ENCODE peak calls at places on chromosomes 3 and 15, in nine cellular contexts. N is GM19239; P is activated naive CD4-positive, alpha-beta T cell treated with anti-CD3 and anti-CD28 coated beads, Interleukin-2, amount 10 ng/mL, durations not matched to agents 7 days and 5 days; T is foreskin keratinocyte; D is HS-5; G is activated T-cell treated with anti-CD3 and anti-CD28 coated beads for 24 hours; E is GM10248; I is activated T-helper 1 cell treated with anti-CD3 and anti-CD28 coated beads, Interleukin-12 subunit alpha, Interleukin-12 subunit beta, Interleukin-2, Interleukin-4 antibody, amounts not matched to agents 30 ng/mL and 10 ng/mL and 1 ng/mL, durations not matched to agents 14 hours and 24 hours and 36 hours; Y is trophoblast cell. K is an unnamed sample.

GRCh38 chr3:73401616-73402265 is 223.0 kb downstream of the PDZRN3 start:
- DNase-seq in N (no peak), P (no peak), T (no peak), D (no peak), G (no peak), E (no peak), I (no peak), Y (no peak), K (no peak)

GRCh38 chr3:120855665-120856437 is 52.2 kb upstream of the STXBP5L start:
- DNase-seq in N (no peak), P (no peak), T (peak; percentile 9), D (peak; percentile 60), G (no peak), E (no peak), I (no peak), Y (peak; percentile 3), K (peak; percentile 29)

GRCh38 chr3:195003006-195003892 is 267.7 kb downstream of the XXYLT1 start:
- DNase-seq in N (no peak), P (no peak), T (no peak), D (no peak), G (no peak), E (no peak), I (no peak), Y (no peak), K (no peak)

GRCh38 chr3:134625462-134625861 is 25.4 kb downstream of the KY start:
- DNase-seq in N (no peak), P (no peak), T (no peak), D (no peak), G (no peak), E (no peak), I (no peak), Y (no peak), K (no peak)

GRCh38 chr3:188956839-188957489 is 214.8 kb upstream of the TPRG1 start:
- DNase-seq in N (no peak), P (no peak), T (no peak), D (peak; percentile 32), G (no peak), E (no peak), I (no peak), Y (no peak), K (no peak)

GRCh38 chr15:63422891-63423290 is 41.2 kb upstream of the CA12 start:
- DNase-seq in N (no peak), P (no peak), T (no peak), D (no peak), G (no peak), E (no peak), I (no peak), Y (no peak), K (no peak)

GRCh38 chr3:46463120-46463867 is 1.4 kb downstream of the LTF start:
- DNase-seq in N (no peak), P (no peak), T (no peak), D (no peak), G (no peak), E (no peak), I (no peak), Y (no peak), K (no peak)

GRCh38 chr3:156691920-156692319 is 17.5 kb downstream of the TIPARP start:
- DNase-seq in N (no peak), P (no peak), T (no peak), D (peak; percentile 68), G (no peak), E (no peak), I (no peak), Y (no peak), K (no peak)

GRCh38 chr3:3066910-3067309 is 43.3 kb downstream of the IL5RA start:
- DNase-seq in N (no peak), P (no peak), T (no peak), D (no peak), G (no peak), E (no peak), I (no peak), Y (no peak), K (no peak)

GRCh38 chr15:46280753-46281521 is 646.1 kb downstream of the SQOR start:
- DNase-seq in N (no peak), P (no peak), T (peak; percentile 3), D (peak; percentile 13), G (no peak), E (no peak), I (no peak), Y (no peak), K (no peak)

GRCh38 chr15:32818758-32819405 is 101.1 kb downstream of the GREM1 start:
- DNase-seq in N (no peak), P (no peak), T (no peak), D (no peak), G (no peak), E (no peak), I (no peak), Y (no peak), K (no peak)

GRCh38 chr3:52086461-52086860 is 30.1 kb upstream of the DUSP7 start:
- DNase-seq in N (no peak), P (no peak), T (no peak), D (no peak), G (no peak), E (no peak), I (no peak), Y (no peak), K (no peak)

GRCh38 chr3:102224171-102224570 is 210.6 kb upstream of the ZPLD1 start:
- DNase-seq in N (no peak), P (peak; percentile 30), T (no peak), D (no peak), G (no peak), E (peak; percentile 20), I (no peak), Y (peak; percentile 14), K (no peak)

GRCh38 chr3:193680220-193680619 is 87.2 kb downstream of the OPA1 start:
- DNase-seq in N (no peak), P (no peak), T (peak; percentile 3), D (no peak), G (no peak), E (no peak), I (no peak), Y (no peak), K (no peak)

GRCh38 chr3:171770689-171771620 is 39.3 kb downstream of the PLD1 start:
- DNase-seq in N (no peak), P (no peak), T (peak; percentile 75), D (peak; percentile 16), G (no peak), E (peak; percentile 24), I (no peak), Y (peak; percentile 73), K (no peak)

GRCh38 chr3:179666436-179667035 is 13.7 kb downstream of the USP13 start:
- DNase-seq in N (no peak), P (no peak), T (no peak), D (no peak), G (no peak), E (no peak), I (no peak), Y (no peak), K (no peak)

GRCh38 chr3:69080233-69080644 is at the start of gene UBA3:
- DNase-seq in N (peak; percentile 55), P (peak; percentile 95), T (no peak), D (no peak), G (peak; percentile 90), E (peak; percentile 90), I (peak; percentile 85), Y (peak; percentile 83), K (peak; percentile 7)

GRCh38 chr3:66153961-66154923 is 66.6 kb upstream of the SLC25A26 start:
- DNase-seq in N (no peak), P (no peak), T (no peak), D (no peak), G (no peak), E (no peak), I (no peak), Y (no peak), K (no peak)

GRCh38 chr3:100647673-100648072 is 38.3 kb downstream of the ADGRG7 start:
- DNase-seq in N (no peak), P (no peak), T (no peak), D (no peak), G (no peak), E (no peak), I (no peak), Y (no peak), K (no peak)

GRCh38 chr3:139102606-139103005 is 57.9 kb upstream of the PRR23C start:
- DNase-seq in N (no peak), P (no peak), T (no peak), D (no peak), G (no peak), E (no peak), I (no peak), Y (no peak), K (no peak)

GRCh38 chr3:14680716-14681115 is 5.8 kb downstream of the C3orf20 start:
- DNase-seq in N (no peak), P (no peak), T (no peak), D (no peak), G (no peak), E (no peak), I (no peak), Y (no peak), K (no peak)

GRCh38 chr3:42780892-42781700 is 8.0 kb upstream of the CCDC13 start:
- DNase-seq in N (peak; percentile 17), P (no peak), T (no peak), D (peak; percentile 56), G (no peak), E (peak; percentile 60), I (no peak), Y (peak; percentile 45), K (no peak)

GRCh38 chr3:175716451-175716850 is 857.3 kb downstream of the NAALADL2 start:
- DNase-seq in N (no peak), P (no peak), T (no peak), D (no peak), G (no peak), E (no peak), I (no peak), Y (no peak), K (no peak)

K was measured in GOT3.